ENCODE peak calls at places on chromosomes 3 and 15, in four cellular contexts. D is K562, Z is HepG2, N is GM12878. T is an unnamed sample.
A peak's percentile ranks its signal among the peaks of the same experiment; 100 is the strongest.

GRCh38 chr3:124125320-124125719 is 133.4 kb upstream of the ROPN1 start:
- DNase-seq in Z (no peak), D (no peak), N (no peak), T (no peak)

GRCh38 chr15:81848701-81849100 is 197.1 kb downstream of the MEX3B start:
- DNase-seq in D (no peak), Z (no peak), N (no peak), T (no peak)

GRCh38 chr3:56956906-56957305 is 103.6 kb upstream of the SPATA12 start:
- DNase-seq in Z (no peak), D (no peak), N (no peak), T (no peak)

GRCh38 chr15:81284256-81285031 is 39.5 kb downstream of the STARD5 start:
- DNase-seq in D (no peak), Z (no peak), N (no peak), T (no peak)

GRCh38 chr3:9916734-9917680 is at the start of gene IL17RC:
- DNase-seq in N (no peak), D (peak; percentile 87), Z (peak; percentile 83), T (peak; percentile 83)

GRCh38 chr3:195803309-195803908 is 8.3 kb downstream of the MUC4 start:
- DNase-seq in Z (no peak), N (no peak), D (no peak), T (no peak)

GRCh38 chr3:53773586-53774368 is 72.4 kb downstream of the CHDH start:
- DNase-seq in Z (no peak), N (peak; percentile 82), D (no peak), T (no peak)

GRCh38 chr3:52432225-52432624 is 12.7 kb downstream of the SEMA3G start:
- DNase-seq in N (no peak), Z (no peak), D (no peak), T (no peak)

GRCh38 chr3:152339881-152340505 is 71.3 kb downstream of the MBNL1 start:
- DNase-seq in N (no peak), Z (no peak), D (no peak), T (no peak)

GRCh38 chr3:141812091-141812490 is 48.9 kb downstream of the GRK7 start:
- DNase-seq in Z (no peak), N (no peak), D (no peak), T (no peak)

GRCh38 chr3:184005981-184006507 is 11.6 kb downstream of the ABCC5 start:
- DNase-seq in D (peak; percentile 67), Z (no peak), N (peak; percentile 27), T (no peak)

GRCh38 chr3:157294444-157294843 is 134.5 kb upstream of the CCNL1 start:
- DNase-seq in D (no peak), N (no peak), Z (no peak), T (no peak)

GRCh38 chr3:119181765-119182164 is 8.4 kb downstream of the UPK1B start:
- DNase-seq in N (no peak), Z (no peak), D (no peak), T (peak; percentile 97)

GRCh38 chr3:134652409-134652831 is 1.6 kb upstream of the KY start:
- DNase-seq in D (no peak), Z (no peak), N (no peak), T (no peak)

GRCh38 chr3:40864146-40864782 is 335.0 kb upstream of the CTNNB1 start:
- DNase-seq in N (no peak), D (no peak), Z (no peak), T (no peak)

GRCh38 chr3:172953576-172953975 is 187.5 kb downstream of the SPATA16 start:
- DNase-seq in N (no peak), Z (no peak), D (no peak), T (no peak)

GRCh38 chr3:22284559-22284958 is 533.5 kb upstream of the ZNF385D start:
- DNase-seq in N (no peak), D (no peak), Z (no peak), T (no peak)

GRCh38 chr3:122008166-122008565 is 13.9 kb downstream of the ILDR1 start:
- DNase-seq in Z (no peak), N (no peak), D (no peak), T (no peak)

GRCh38 chr3:122003112-122003511 is 18.9 kb downstream of the ILDR1 start:
- DNase-seq in D (no peak), Z (no peak), N (no peak), T (no peak)

GRCh38 chr3:122003596-122003995 is 18.5 kb downstream of the ILDR1 start:
- DNase-seq in Z (no peak), N (no peak), D (no peak), T (no peak)

GRCh38 chr3:122004123-122004522 is 17.9 kb downstream of the ILDR1 start:
- DNase-seq in Z (no peak), N (no peak), D (no peak), T (no peak)

GRCh38 chr3:122005033-122005565 is 16.9 kb downstream of the ILDR1 start:
- DNase-seq in Z (no peak), N (peak; percentile 74), D (peak; percentile 56), T (no peak)
- TF ChIP-seq POLR2AphosphoS2 in Z (no peak), N (no peak), D (no peak), T (no peak)

DNA sequence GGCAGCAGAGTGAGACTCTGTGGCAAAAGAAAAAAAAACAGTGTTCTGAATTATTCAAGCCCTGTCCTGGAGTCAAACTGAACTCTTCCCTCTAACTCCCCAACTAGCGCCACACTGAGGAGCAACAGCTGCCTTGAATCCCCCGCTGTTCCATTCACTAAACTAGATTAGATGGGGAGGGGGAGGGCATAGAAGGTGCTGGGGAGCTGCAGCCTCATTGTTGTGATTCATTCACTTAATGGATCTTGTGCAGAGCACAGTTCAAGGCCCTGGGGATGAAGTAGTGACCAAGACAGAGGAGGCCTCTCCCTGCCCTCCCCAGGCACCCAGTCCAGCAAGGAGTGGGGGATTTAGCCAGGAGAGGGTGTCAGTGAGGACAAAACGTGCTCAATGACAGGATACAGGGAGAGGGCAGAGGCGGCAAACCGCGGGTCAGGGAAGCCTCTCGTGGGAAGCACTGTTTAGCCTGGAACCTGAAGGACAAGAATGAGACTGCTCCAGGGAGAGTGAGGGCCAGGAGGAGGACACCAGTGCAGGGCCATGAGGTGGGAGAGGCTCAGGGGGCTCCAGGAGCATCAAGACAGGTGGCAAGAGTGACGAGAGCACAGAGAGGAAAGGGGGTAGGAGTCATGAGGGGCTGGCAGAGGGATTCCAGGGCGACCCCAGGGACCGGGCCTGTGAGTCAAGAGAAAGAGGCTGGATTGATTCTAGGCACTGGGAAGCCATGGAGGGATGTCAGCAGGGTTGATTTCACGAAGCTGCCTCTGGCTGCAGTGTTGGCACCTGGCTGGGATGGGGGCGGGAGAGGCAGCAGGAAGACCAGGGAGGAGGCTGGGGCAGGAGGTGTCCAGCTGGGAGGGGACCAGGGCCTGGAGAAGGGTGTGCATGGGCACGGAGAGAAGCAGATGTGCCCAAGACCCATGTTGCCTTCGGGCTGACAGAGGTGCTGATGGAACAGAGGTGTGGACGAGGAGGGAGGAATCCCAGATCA is 31.4 kb downstream of the ALS2CL start:
- DNase-seq in N (no peak), Z (no peak), D (no peak), T (no peak)
- H3K4me1 ChIP-seq in N (no peaks in the 10 kb centered on the region), Z (no peaks in the 10 kb centered on the region), D (no peaks in the 10 kb centered on the region), T (no peaks in the 10 kb centered on the region)

GRCh38 chr3:15505412-15506165 is 15.9 kb downstream of the COLQ start:
- DNase-seq in D (no peak), Z (no peak), N (no peak), T (no peak)

GRCh38 chr3:15500107-15500724 is 21.3 kb downstream of the COLQ start:
- DNase-seq in D (no peak), N (no peak), Z (no peak), T (no peak)

GRCh38 chr3:15501126-15501525 is 20.4 kb downstream of the COLQ start:
- DNase-seq in N (no peak), D (no peak), Z (no peak), T (no peak)

GRCh38 chr3:15499536-15499935 is 22.0 kb downstream of the COLQ start:
- DNase-seq in Z (no peak), D (no peak), N (no peak), T (no peak)

DNA sequence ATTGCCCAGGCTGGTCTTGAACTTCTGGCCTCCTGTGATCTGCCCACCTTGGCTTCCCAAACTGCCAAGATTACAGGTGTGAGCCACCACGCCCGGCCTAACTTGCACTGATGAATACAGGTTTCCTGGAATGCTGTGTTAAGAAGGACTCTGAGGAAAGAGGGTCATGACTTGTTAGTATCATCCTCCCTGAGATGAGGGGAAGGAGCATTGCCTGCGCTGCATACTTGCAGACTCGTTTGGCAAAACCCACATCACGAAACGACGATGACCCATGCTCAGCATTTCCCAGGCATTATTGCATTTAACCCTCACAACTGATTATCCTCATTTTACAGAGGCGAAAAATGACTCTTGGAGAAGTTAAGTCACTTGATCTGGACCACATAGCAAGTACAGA is 18.9 kb downstream of the COLQ start:
- DNase-seq in Z (no peak), D (no peak), N (no peak), T (no peak)
- TF ChIP-seq POLR2AphosphoS2 in Z (no peak), D (no peak), N (no peak), T (no peak)

GRCh38 chr3:71443332-71443731 is 140.2 kb downstream of the FOXP1 start:
- DNase-seq in N (no peak), Z (no peak), D (no peak), T (no peak)

GRCh38 chr3:71446734-71447133 is 136.8 kb downstream of the FOXP1 start:
- DNase-seq in D (no peak), N (no peak), Z (no peak), T (no peak)

GRCh38 chr3:71444028-71444860 is 139.3 kb downstream of the FOXP1 start:
- DNase-seq in Z (no peak), N (peak; percentile 82), D (peak; percentile 13), T (no peak)

GRCh38 chr3:71446260-71446659 is 137.3 kb downstream of the FOXP1 start:
- DNase-seq in Z (no peak), D (no peak), N (no peak), T (no peak)

GRCh38 chr3:71444861-71445259 is 138.7 kb downstream of the FOXP1 start:
- DNase-seq in Z (no peak), N (no peak), D (no peak), T (no peak)
- H3K4me1 ChIP-seq in Z (peaks cover 2% of the 10 kb centered on the region), N (peaks cover 14% of the 10 kb centered on the region), D (peaks cover 8% of the 10 kb centered on the region), T (peaks cover 6% of the 10 kb centered on the region)

GRCh38 chr3:110789315-110789714 is 282.3 kb upstream of the NECTIN3 start:
- DNase-seq in D (no peak), N (no peak), Z (no peak), T (no peak)
- TF ChIP-seq POLR2AphosphoS2 in D (no peak), N (no peak), Z (no peak), T (no peak)

T was measured in A549.